ENCODE peak calls at places on chromosomes 4 and X, in seven cellular contexts. One of them, this sample, is unnamed.

GRCh38 chrX:102155806-102156179 is at the start of gene BEX5:
- DNase-seq in ureter: peak; percentile 57
- DNase-seq in activated CD4-positive, alpha-beta T cell treated with anti-CD3 and anti-CD28 coated beads for 24 hours: no peak
- DNase-seq in NCI-H1436: peak; percentile 82
- DNase-seq in GM03348: peak; percentile 11
- DNase-seq in NCI-H1092: peak; percentile 80
- DNase-seq in T-helper 1 cell: peak; percentile 50
- DNase-seq in this sample: no peak

GRCh38 chr4:163623787-163624186 is 129.3 kb downstream of the TMA16 start:
- DNase-seq in ureter: no peak
- DNase-seq in activated CD4-positive, alpha-beta T cell treated with anti-CD3 and anti-CD28 coated beads for 24 hours: no peak
- DNase-seq in NCI-H1436: no peak
- DNase-seq in GM03348: no peak
- DNase-seq in NCI-H1092: no peak
- DNase-seq in T-helper 1 cell: no peak
- DNase-seq in this sample: no peak

GRCh38 chr4:150600821-150601445 is 19.0 kb downstream of the MAB21L2 start:
- DNase-seq in ureter: no peak
- DNase-seq in activated CD4-positive, alpha-beta T cell treated with anti-CD3 and anti-CD28 coated beads for 24 hours: no peak
- DNase-seq in NCI-H1436: no peak
- DNase-seq in GM03348: no peak
- DNase-seq in NCI-H1092: no peak
- DNase-seq in T-helper 1 cell: no peak
- DNase-seq in this sample: no peak

GRCh38 chr4:155679343-155679742 is 12.7 kb downstream of the GUCY1A1 start:
- DNase-seq in ureter: peak; percentile 49
- DNase-seq in activated CD4-positive, alpha-beta T cell treated with anti-CD3 and anti-CD28 coated beads for 24 hours: no peak
- DNase-seq in NCI-H1436: no peak
- DNase-seq in GM03348: no peak
- DNase-seq in NCI-H1092: no peak
- DNase-seq in T-helper 1 cell: no peak
- DNase-seq in this sample: no peak

GRCh38 chrX:71056857-71057256 is 11.3 kb downstream of the SNX12 start:
- DNase-seq in ureter: no peak
- DNase-seq in activated CD4-positive, alpha-beta T cell treated with anti-CD3 and anti-CD28 coated beads for 24 hours: no peak
- DNase-seq in NCI-H1436: no peak
- DNase-seq in GM03348: peak; percentile 21
- DNase-seq in NCI-H1092: no peak
- DNase-seq in T-helper 1 cell: no peak
- DNase-seq in this sample: no peak

GRCh38 chr4:149752729-149753128 is 62.9 kb downstream of the IQCM start:
- DNase-seq in ureter: no peak
- DNase-seq in activated CD4-positive, alpha-beta T cell treated with anti-CD3 and anti-CD28 coated beads for 24 hours: no peak
- DNase-seq in NCI-H1436: no peak
- DNase-seq in GM03348: no peak
- DNase-seq in NCI-H1092: no peak
- DNase-seq in T-helper 1 cell: no peak
- DNase-seq in this sample: no peak

GRCh38 chrX:114583646-114584433 is at the start of gene HTR2C:
- DNase-seq in ureter: no peak
- DNase-seq in activated CD4-positive, alpha-beta T cell treated with anti-CD3 and anti-CD28 coated beads for 24 hours: no peak
- DNase-seq in NCI-H1436: no peak
- DNase-seq in GM03348: no peak
- DNase-seq in NCI-H1092: no peak
- DNase-seq in T-helper 1 cell: no peak
- DNase-seq in this sample: no peak

GRCh38 chr4:187849556-187850245 is 145.9 kb upstream of the ZFP42 start:
- DNase-seq in ureter: no peak
- DNase-seq in activated CD4-positive, alpha-beta T cell treated with anti-CD3 and anti-CD28 coated beads for 24 hours: no peak
- DNase-seq in NCI-H1436: no peak
- DNase-seq in GM03348: no peak
- DNase-seq in NCI-H1092: no peak
- DNase-seq in T-helper 1 cell: no peak
- DNase-seq in this sample: no peak

GRCh38 chr4:127669691-127670090 is 36.9 kb downstream of the INTU start:
- DNase-seq in ureter: no peak
- DNase-seq in activated CD4-positive, alpha-beta T cell treated with anti-CD3 and anti-CD28 coated beads for 24 hours: no peak
- DNase-seq in NCI-H1436: no peak
- DNase-seq in GM03348: no peak
- DNase-seq in NCI-H1092: no peak
- DNase-seq in T-helper 1 cell: no peak
- DNase-seq in this sample: no peak

GRCh38 chrX:46730765-46731164 is 28.2 kb downstream of the SLC9A7 start:
- DNase-seq in ureter: no peak
- DNase-seq in activated CD4-positive, alpha-beta T cell treated with anti-CD3 and anti-CD28 coated beads for 24 hours: no peak
- DNase-seq in NCI-H1436: no peak
- DNase-seq in GM03348: no peak
- DNase-seq in NCI-H1092: no peak
- DNase-seq in T-helper 1 cell: no peak
- DNase-seq in this sample: no peak